ENCODE peak calls at places on chromosomes 13 and 19, in eight cellular contexts. One of them, this sample, is unnamed.

GRCh38 chr19:19120308-19121156 is 17.7 kb downstream of the TMEM161A start:
- DNase-seq in GM23338: peak
- DNase-seq in prostate gland: no peak
- DNase-seq in HCT116: no peak
- DNase-seq in breast epithelium: no peak
- DNase-seq in stomach: peak
- DNase-seq in K562: peak
- DNase-seq in HL-60: peak
- DNase-seq in this sample: no peak

GRCh38 chr19:28656644-28657043 is 556.3 kb downstream of the UQCRFS1 start:
- DNase-seq in GM23338: no peak
- DNase-seq in stomach: no peak
- DNase-seq in K562: no peak
- DNase-seq in HL-60: peak
- DNase-seq in HCT116: no peak
- DNase-seq in prostate gland: no peak
- DNase-seq in breast epithelium: no peak
- DNase-seq in this sample: no peak

GRCh38 chr13:112619730-112620639 is 32.0 kb upstream of the TUBGCP3 start:
- DNase-seq in HCT116: peak
- DNase-seq in prostate gland: no peak
- DNase-seq in K562: peak
- DNase-seq in breast epithelium: no peak
- DNase-seq in stomach: no peak
- DNase-seq in HL-60: no peak
- DNase-seq in GM23338: peak
- DNase-seq in this sample: peak

GRCh38 chr19:35414442-35414841 is 33.6 kb upstream of the FFAR2 start:
- DNase-seq in HCT116: no peak
- DNase-seq in prostate gland: no peak
- DNase-seq in GM23338: no peak
- DNase-seq in HL-60: no peak
- DNase-seq in breast epithelium: no peak
- DNase-seq in stomach: no peak
- DNase-seq in K562: no peak
- DNase-seq in this sample: peak

GRCh38 chr19:27974082-27974513 is 1238.9 kb downstream of the UQCRFS1 start:
- DNase-seq in HCT116: no peak
- DNase-seq in K562: peak
- DNase-seq in HL-60: peak
- DNase-seq in stomach: peak
- DNase-seq in GM23338: peak
- DNase-seq in prostate gland: no peak
- DNase-seq in breast epithelium: no peak
- DNase-seq in this sample: no peak

GRCh38 chr13:46386426-46386995 is 541 bp downstream of the RUBCNL start:
- DNase-seq in stomach: no peak
- DNase-seq in HL-60: no peak
- DNase-seq in GM23338: peak
- DNase-seq in prostate gland: no peak
- DNase-seq in breast epithelium: no peak
- DNase-seq in HCT116: no peak
- DNase-seq in K562: no peak
- DNase-seq in this sample: peak

GRCh38 chr13:26050568-26051230 is 1.1 kb downstream of the SHISA2 start:
- DNase-seq in GM23338: peak
- DNase-seq in HL-60: no peak
- DNase-seq in HCT116: no peak
- DNase-seq in breast epithelium: no peak
- DNase-seq in stomach: peak
- DNase-seq in prostate gland: no peak
- DNase-seq in K562: no peak
- DNase-seq in this sample: no peak

GRCh38 chr13:24459234-24459633 is 53.3 kb downstream of the PARP4 start:
- DNase-seq in breast epithelium: no peak
- DNase-seq in prostate gland: no peak
- DNase-seq in GM23338: no peak
- DNase-seq in stomach: no peak
- DNase-seq in K562: no peak
- DNase-seq in HL-60: no peak
- DNase-seq in HCT116: no peak
- DNase-seq in this sample: no peak

GRCh38 chr19:3464797-3465235 is 15.5 kb downstream of the SMIM24 start:
- DNase-seq in HCT116: no peak
- DNase-seq in HL-60: no peak
- DNase-seq in prostate gland: no peak
- DNase-seq in stomach: no peak
- DNase-seq in GM23338: peak
- DNase-seq in K562: peak
- DNase-seq in breast epithelium: no peak
- DNase-seq in this sample: no peak

GRCh38 chr13:25990801-25991200 is 61.0 kb downstream of the SHISA2 start:
- DNase-seq in breast epithelium: no peak
- DNase-seq in stomach: no peak
- DNase-seq in prostate gland: no peak
- DNase-seq in HCT116: no peak
- DNase-seq in GM23338: no peak
- DNase-seq in HL-60: no peak
- DNase-seq in K562: no peak
- DNase-seq in this sample: no peak

GRCh38 chr13:25973576-25973975 is 78.2 kb downstream of the SHISA2 start:
- DNase-seq in breast epithelium: no peak
- DNase-seq in K562: no peak
- DNase-seq in prostate gland: no peak
- DNase-seq in GM23338: no peak
- DNase-seq in HCT116: no peak
- DNase-seq in HL-60: no peak
- DNase-seq in stomach: no peak
- DNase-seq in this sample: no peak

DNA sequence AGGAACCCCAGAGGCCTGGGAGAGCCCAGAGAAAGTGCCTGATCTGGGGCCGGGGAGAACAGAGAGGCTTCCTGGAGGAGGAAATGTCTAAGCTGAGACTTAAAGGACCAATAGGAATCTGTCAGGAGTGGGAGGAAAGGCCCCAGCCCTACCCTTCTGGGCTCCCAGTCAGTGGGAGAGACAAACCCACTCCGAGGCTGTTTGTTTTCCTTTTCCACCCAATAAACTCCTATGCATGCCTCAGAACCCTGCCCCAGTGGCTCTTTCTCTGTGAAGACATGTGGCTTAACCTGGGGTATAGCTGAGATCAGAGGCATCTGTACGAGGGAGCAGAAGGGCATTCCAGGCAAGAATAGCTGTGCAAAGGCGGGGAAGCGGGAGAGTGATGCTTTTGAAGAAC is 1.9 kb downstream of the MEGF8 start:
- DNase-seq in HCT116: no peak
- DNase-seq in stomach: no peak
- DNase-seq in GM23338: no peak
- DNase-seq in HL-60: no peak
- DNase-seq in K562: no peak
- DNase-seq in breast epithelium: no peak
- DNase-seq in prostate gland: no peak
- DNase-seq in this sample: no peak
- TF ChIP-seq POLR2AphosphoS5 in HCT116: no peak
- TF ChIP-seq POLR2AphosphoS5 in stomach: no peak
- TF ChIP-seq POLR2AphosphoS5 in GM23338: no peak
- TF ChIP-seq POLR2AphosphoS5 in HL-60: no peak
- TF ChIP-seq POLR2AphosphoS5 in K562: no peak
- TF ChIP-seq POLR2AphosphoS5 in breast epithelium: no peak
- TF ChIP-seq POLR2AphosphoS5 in prostate gland: no peak
- TF ChIP-seq POLR2AphosphoS5 in this sample: no peak

DNA sequence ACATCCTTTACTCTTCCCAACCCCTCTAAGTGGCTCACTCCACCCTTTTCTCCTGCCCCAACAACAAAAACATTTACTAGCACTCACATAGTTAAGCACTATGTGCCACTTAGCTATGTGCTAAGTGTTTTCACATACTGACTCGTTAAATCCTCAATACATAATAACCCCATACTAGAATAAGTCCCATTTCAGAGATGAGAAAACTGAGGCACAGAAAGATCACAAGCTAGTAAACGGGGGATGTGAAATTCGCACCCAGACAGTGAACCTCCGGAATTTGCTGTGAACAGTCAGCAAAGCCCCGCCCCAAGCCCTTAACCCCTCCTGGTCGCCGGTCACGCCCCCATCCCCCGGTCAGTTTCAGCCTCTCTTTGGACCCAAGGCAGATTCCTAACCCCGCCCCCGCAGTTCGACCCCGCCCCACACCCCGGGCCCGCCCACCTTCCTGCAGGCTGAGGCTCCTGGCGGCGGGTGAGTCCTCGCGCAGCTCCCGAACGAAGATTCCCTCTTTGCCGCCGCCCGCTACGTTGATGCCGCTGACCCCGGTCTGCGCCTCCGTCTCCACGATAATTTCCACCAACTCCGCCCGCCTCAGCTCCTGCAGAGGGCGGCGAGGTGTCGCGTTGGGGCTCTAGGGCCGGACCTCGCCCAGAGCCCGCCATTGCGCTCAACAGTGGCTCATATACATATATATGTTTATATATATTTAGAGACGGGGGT is 9.8 kb downstream of the PRX start:
- DNase-seq in K562: peak
- DNase-seq in breast epithelium: peak
- DNase-seq in HL-60: peak
- DNase-seq in GM23338: peak
- DNase-seq in stomach: peak
- DNase-seq in prostate gland: peak
- DNase-seq in HCT116: peak
- DNase-seq in this sample: peak
- TF ChIP-seq CTCF in K562: no peak
- TF ChIP-seq CTCF in breast epithelium: peak
- TF ChIP-seq CTCF in HL-60: no peak
- TF ChIP-seq CTCF in GM23338: no peak
- TF ChIP-seq CTCF in stomach: no peak
- TF ChIP-seq CTCF in prostate gland: peak
- TF ChIP-seq CTCF in HCT116: no peak
- TF ChIP-seq CTCF in this sample: no peak

DNA sequence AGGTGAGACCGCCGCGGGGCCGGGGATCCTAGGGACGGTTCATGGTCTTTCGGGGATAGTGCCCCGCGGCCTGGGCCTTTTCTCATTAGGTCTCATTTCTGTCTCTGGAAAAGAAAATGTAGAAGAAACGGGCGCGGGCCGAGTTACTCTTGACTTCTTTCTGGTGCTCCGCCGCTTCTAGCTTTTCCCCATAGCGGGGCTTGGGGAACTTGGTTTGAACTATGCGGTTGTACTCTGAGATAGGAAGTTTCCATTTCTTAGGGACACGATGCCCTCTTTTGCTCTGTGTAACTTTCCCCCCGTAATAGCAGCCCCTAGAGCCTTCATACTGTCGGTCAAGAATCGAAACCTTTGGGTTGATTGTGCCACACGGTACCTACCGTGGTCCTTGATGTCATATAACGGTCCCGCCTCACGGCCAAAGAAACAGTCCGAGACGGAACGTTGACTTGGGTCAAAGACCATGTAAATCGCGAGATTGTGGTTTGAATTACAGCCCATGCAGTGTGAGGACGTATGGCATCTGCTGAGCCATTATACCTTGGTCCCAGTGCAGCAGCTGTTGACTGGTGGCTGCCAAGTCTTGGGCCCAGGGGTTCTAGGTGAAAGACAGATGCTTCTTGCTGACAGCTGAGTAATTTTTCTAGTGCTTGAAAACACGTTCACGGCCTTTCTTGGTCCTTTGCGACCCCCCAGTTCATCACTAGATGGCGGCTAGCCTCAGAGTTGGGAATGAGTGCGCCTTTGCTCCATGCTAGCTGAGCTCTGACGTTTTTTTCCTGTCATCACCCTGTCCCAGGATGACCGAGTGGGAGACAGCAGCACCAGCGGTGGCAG is 487 bp downstream of the RPS5 start:
- DNase-seq in prostate gland: no peak
- DNase-seq in breast epithelium: no peak
- DNase-seq in GM23338: no peak
- DNase-seq in HL-60: no peak
- DNase-seq in stomach: no peak
- DNase-seq in K562: no peak
- DNase-seq in HCT116: no peak
- DNase-seq in this sample: peak
- TF ChIP-seq POLR2AphosphoS5 in prostate gland: no peak
- TF ChIP-seq POLR2AphosphoS5 in breast epithelium: no peak
- TF ChIP-seq POLR2AphosphoS5 in GM23338: no peak
- TF ChIP-seq POLR2AphosphoS5 in HL-60: no peak
- TF ChIP-seq POLR2AphosphoS5 in stomach: no peak
- TF ChIP-seq POLR2AphosphoS5 in K562: no peak
- TF ChIP-seq POLR2AphosphoS5 in HCT116: no peak
- TF ChIP-seq POLR2AphosphoS5 in this sample: no peak

DNA sequence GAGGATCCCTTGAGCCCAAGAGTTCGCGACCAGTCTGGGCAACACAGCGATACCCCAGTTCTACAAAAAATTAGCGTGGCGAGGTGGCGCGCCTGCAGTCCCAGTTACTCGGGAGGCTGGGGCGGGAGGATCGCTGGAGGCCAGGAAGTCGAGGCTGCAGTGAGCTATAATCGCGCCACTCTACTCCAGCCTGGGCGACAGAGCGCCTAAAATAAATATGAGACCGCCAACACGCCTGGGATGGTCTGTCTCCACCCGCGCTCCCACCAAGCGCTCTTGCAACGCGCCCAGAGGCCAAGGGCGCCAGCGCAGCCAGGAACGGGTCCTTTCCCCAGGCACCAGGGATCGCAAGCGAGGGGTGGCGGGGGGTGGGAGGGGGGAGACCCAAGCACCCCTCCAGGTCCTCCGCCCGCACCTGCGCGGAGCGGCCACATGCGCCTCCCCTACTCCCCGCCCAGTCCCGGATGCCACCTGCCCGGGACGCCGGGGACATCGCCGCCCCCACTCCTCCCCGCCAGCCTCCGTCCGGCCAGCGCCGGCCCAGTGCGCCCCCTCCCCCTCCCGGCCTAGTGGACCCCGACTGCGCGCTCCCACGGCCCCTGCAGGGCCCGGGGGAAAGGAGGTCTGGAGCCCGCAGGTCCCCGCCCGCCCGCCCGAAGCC is 441 bp downstream of the RHPN2 start:
- DNase-seq in GM23338: peak
- DNase-seq in HCT116: no peak
- DNase-seq in K562: peak
- DNase-seq in stomach: peak
- DNase-seq in prostate gland: peak
- DNase-seq in HL-60: no peak
- DNase-seq in breast epithelium: peak
- DNase-seq in this sample: peak
- TF ChIP-seq CTCF in GM23338: no peak
- TF ChIP-seq CTCF in HCT116: no peak
- TF ChIP-seq CTCF in K562: no peak
- TF ChIP-seq CTCF in stomach: no peak
- TF ChIP-seq CTCF in prostate gland: no peak
- TF ChIP-seq CTCF in HL-60: no peak
- TF ChIP-seq CTCF in breast epithelium: no peak
- TF ChIP-seq CTCF in this sample: no peak

GRCh38 chr19:49786432-49786831 is 19.6 kb downstream of the AP2A1 start:
- DNase-seq in GM23338: no peak
- DNase-seq in HCT116: no peak
- DNase-seq in K562: peak
- DNase-seq in stomach: no peak
- DNase-seq in prostate gland: no peak
- DNase-seq in HL-60: no peak
- DNase-seq in breast epithelium: no peak
- DNase-seq in this sample: no peak
- TF ChIP-seq POLR2AphosphoS5 in GM23338: no peak
- TF ChIP-seq POLR2AphosphoS5 in HCT116: no peak
- TF ChIP-seq POLR2AphosphoS5 in K562: no peak
- TF ChIP-seq POLR2AphosphoS5 in stomach: no peak
- TF ChIP-seq POLR2AphosphoS5 in prostate gland: no peak
- TF ChIP-seq POLR2AphosphoS5 in HL-60: no peak
- TF ChIP-seq POLR2AphosphoS5 in breast epithelium: no peak
- TF ChIP-seq POLR2AphosphoS5 in this sample: no peak

This sample was measured in spleen.